ENCODE peak calls at places on chromosomes 16 and 17, in four cellular contexts. One of them, this sample, is unnamed.

GRCh38 chr17:48563385-48563838 is 14.7 kb downstream of the HOXB4 start:
- DNase-seq in H1: no peak
- DNase-seq in mesendoderm: no peak
- DNase-seq in H9: no peak
- DNase-seq in this sample: peak

GRCh38 chr17:76004750-76005262 is 4.2 kb downstream of the CDK3 start:
- DNase-seq in H1: no peak
- DNase-seq in mesendoderm: no peak
- DNase-seq in H9: no peak
- DNase-seq in this sample: peak

GRCh38 chr16:14186007-14186953 is 115.2 kb downstream of the MRTFB start:
- DNase-seq in mesendoderm: peak
- DNase-seq in H9: peak
- DNase-seq in H1: peak
- DNase-seq in this sample: peak

GRCh38 chr16:49951568-49952195 is 73.3 kb upstream of the CNEP1R1 start:
- DNase-seq in mesendoderm: peak
- DNase-seq in H1: no peak
- DNase-seq in H9: peak
- DNase-seq in this sample: no peak

GRCh38 chr16:53357208-53357586 is 77.1 kb upstream of the RBL2 start:
- DNase-seq in mesendoderm: no peak
- DNase-seq in H1: no peak
- DNase-seq in H9: no peak
- DNase-seq in this sample: no peak

GRCh38 chr17:6461792-6462524 is 17.7 kb downstream of the PIMREG start:
- DNase-seq in mesendoderm: peak
- DNase-seq in H9: peak
- DNase-seq in H1: no peak
- DNase-seq in this sample: no peak

GRCh38 chr17:52064791-52065211 is 93.7 kb downstream of the CA10 start:
- DNase-seq in mesendoderm: no peak
- DNase-seq in H9: no peak
- DNase-seq in H1: no peak
- DNase-seq in this sample: no peak

GRCh38 chr16:57029161-57030160 is 40.1 kb downstream of the NLRC5 start:
- DNase-seq in H1: no peak
- DNase-seq in mesendoderm: peak
- DNase-seq in H9: no peak
- DNase-seq in this sample: peak

GRCh38 chr16:84329849-84330684 is 35.4 kb downstream of the WFDC1 start:
- DNase-seq in H1: no peak
- DNase-seq in mesendoderm: no peak
- DNase-seq in H9: no peak
- DNase-seq in this sample: no peak
- H4K5ac ChIP-seq in H1: no peak
- H4K5ac ChIP-seq in mesendoderm: no peak
- H4K5ac ChIP-seq in H9: no peak
- H4K5ac ChIP-seq in this sample: no peak

GRCh38 chr17:34472363-34472762 is 107.0 kb upstream of the TMEM132E start:
- DNase-seq in H1: no peak
- DNase-seq in H9: no peak
- DNase-seq in mesendoderm: no peak
- DNase-seq in this sample: no peak

GRCh38 chr17:34478244-34478643 is 101.1 kb upstream of the TMEM132E start:
- DNase-seq in H9: no peak
- DNase-seq in H1: no peak
- DNase-seq in mesendoderm: no peak
- DNase-seq in this sample: no peak

GRCh38 chr17:34474706-34475105 is 104.7 kb upstream of the TMEM132E start:
- DNase-seq in H9: peak
- DNase-seq in H1: no peak
- DNase-seq in mesendoderm: peak
- DNase-seq in this sample: no peak
- H4K5ac ChIP-seq in H9: no peak
- H4K5ac ChIP-seq in H1: no peak
- H4K5ac ChIP-seq in mesendoderm: no peak
- H4K5ac ChIP-seq in this sample: no peak

GRCh38 chr17:10668771-10669170 is 11.7 kb upstream of the MYH3 start:
- DNase-seq in H1: no peak
- DNase-seq in H9: no peak
- DNase-seq in mesendoderm: no peak
- DNase-seq in this sample: peak
- H4K5ac ChIP-seq in H1: no peak
- H4K5ac ChIP-seq in H9: no peak
- H4K5ac ChIP-seq in mesendoderm: no peak
- H4K5ac ChIP-seq in this sample: no peak

GRCh38 chr17:79413591-79413990 is 197.3 kb downstream of the RBFOX3 start:
- DNase-seq in H1: no peak
- DNase-seq in H9: no peak
- DNase-seq in mesendoderm: no peak
- DNase-seq in this sample: no peak
- H4K5ac ChIP-seq in H1: no peak
- H4K5ac ChIP-seq in H9: no peak
- H4K5ac ChIP-seq in mesendoderm: no peak
- H4K5ac ChIP-seq in this sample: no peak

This sample was measured in IMR-90.